ENCODE peak calls at places on chromosomes 6 and 20, in four cellular contexts. U, L, R and O are unnamed samples. For H3K27me3, the result is how much of the 10 kb centered on the place peaks cover.

GRCh38 chr6:158752613-158753012 is 66.6 kb downstream of the EZR start:
- DNase-seq in U (no peak), L (peak), R (peak), O (peak)

GRCh38 chr6:112298816-112299281 is 44.5 kb upstream of the LAMA4 start:
- DNase-seq in U (peak), L (no peak), R (no peak), O (no peak)

GRCh38 chr20:36439040-36439730 is 102.1 kb upstream of the MYL9 start:
- DNase-seq in U (peak), L (peak), R (peak), O (peak)

GRCh38 chr20:20317195-20318113 is 50.5 kb upstream of the INSM1 start:
- DNase-seq in U (peak), L (no peak), R (no peak), O (no peak)

GRCh38 chr20:18813483-18813882 is at the start of gene SCP2D1:
- DNase-seq in U (peak), L (no peak), R (no peak), O (no peak)

GRCh38 chr6:30880563-30881252 is 3.6 kb upstream of the DDR1 start:
- DNase-seq in U (peak), L (no peak), R (peak), O (peak)

GRCh38 chr6:106820412-106820852 is 154.1 kb downstream of the CD24 start:
- DNase-seq in U (peak), L (no peak), R (no peak), O (no peak)

GRCh38 chr20:31924561-31924960 is 27.3 kb downstream of the PDRG1 start:
- DNase-seq in U (no peak), L (no peak), R (no peak), O (no peak)

GRCh38 chr6:127119361-127120108 is 1.1 kb downstream of the RSPO3 start:
- DNase-seq in U (peak), L (peak), R (peak), O (peak)

GRCh38 chr6:11497881-11498280 is 39.7 kb upstream of the TMEM170B start:
- DNase-seq in U (no peak), L (no peak), R (no peak), O (no peak)

GRCh38 chr20:31485450-31486339 is 10.6 kb downstream of the REM1 start:
- DNase-seq in U (no peak), L (no peak), R (no peak), O (peak)

GRCh38 chr6:122459240-122459639 is 12.4 kb downstream of the SERINC1 start:
- DNase-seq in U (no peak), L (no peak), R (no peak), O (no peak)

GRCh38 chr6:111715321-111715720 is 109.6 kb upstream of the TRAF3IP2 start:
- DNase-seq in U (no peak), L (no peak), R (no peak), O (no peak)

GRCh38 chr6:90021701-90022100 is 127.4 kb downstream of the GJA10 start:
- DNase-seq in U (no peak), L (no peak), R (no peak), O (no peak)

GRCh38 chr20:21780528-21780927 is 75.1 kb downstream of the PAX1 start:
- DNase-seq in U (no peak), L (no peak), R (no peak), O (no peak)

DNA sequence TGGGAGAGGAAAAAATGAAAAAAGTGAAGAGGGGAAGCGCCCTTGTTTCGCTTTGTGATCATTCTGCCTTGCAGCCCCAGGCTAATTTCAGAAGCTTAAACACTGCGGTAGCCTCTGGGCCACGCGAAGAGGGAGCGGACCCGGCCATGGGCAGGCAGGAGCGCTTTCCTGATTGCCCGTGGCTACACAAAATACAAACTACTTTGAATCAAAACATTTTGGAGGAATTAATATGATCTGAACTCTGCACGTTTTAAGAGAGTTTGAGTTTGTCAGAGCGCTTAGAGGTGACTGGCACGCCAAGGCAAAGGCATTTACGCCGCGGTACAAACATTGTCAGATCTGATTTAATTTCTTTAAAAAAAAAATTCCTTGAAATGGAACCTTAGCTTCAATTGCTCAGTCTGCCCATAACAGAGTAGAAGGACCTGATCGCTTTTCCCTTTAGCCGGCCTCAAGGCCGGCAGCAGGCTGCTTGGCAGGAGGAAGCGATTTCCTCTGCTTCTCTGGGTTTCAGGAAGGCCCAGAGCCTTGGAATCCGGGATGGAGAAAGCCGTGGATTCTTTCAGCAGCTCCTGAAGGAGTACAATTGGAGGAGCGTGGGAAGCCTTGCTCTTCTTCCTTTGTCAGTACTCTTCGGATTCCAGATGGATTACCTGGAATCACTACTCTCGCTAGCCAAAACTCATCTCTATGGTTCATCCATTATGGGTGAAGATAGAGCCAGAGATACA is 9.7 kb downstream of the TFAP2D start:
- DNase-seq in U (peak), L (no peak), R (peak), O (no peak)
- H3K27me3 ChIP-seq in U (half or more), L (under half), R (half or more), O (half or more)

DNA sequence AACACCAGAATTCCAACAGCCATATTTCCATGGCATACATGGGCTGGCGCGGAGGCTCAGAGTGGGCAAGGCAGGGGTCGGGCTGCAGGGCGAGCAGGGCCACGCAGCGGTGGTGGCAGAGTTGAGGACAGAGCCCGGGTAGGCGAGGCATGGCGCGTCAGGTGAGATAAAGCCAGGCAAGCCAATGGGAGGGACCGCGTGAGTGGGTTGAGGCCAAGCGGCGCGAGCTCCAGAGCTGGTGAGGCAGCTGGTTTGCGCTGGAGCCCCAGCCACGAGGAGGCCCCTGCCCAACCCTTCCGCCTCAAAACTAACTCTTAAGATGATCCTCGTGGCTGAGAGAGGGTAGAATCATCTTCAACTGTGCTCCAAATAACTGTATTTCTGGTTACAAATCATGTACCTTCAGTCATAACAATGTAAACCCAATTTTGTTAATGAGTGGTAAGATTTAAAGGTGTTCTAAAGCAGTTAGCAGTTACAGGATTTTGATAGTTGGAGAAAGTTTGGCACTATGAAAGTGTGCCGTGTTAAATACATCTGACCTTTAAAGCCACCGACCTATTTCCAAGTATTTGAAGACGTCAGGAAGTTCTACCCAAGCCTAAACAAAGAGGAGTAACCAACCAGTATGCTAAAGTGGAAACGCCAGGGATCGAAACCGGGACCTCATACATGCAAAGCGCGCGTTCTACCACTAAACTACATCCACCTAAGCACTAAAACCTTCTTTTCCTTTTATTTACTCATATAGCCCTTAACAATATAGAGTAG is 107.9 kb downstream of the GPX5 start:
- DNase-seq in U (peak), L (no peak), R (peak), O (peak)
- H3K27me3 ChIP-seq in U (under half), L (under half), R (under half), O (under half)

DNA sequence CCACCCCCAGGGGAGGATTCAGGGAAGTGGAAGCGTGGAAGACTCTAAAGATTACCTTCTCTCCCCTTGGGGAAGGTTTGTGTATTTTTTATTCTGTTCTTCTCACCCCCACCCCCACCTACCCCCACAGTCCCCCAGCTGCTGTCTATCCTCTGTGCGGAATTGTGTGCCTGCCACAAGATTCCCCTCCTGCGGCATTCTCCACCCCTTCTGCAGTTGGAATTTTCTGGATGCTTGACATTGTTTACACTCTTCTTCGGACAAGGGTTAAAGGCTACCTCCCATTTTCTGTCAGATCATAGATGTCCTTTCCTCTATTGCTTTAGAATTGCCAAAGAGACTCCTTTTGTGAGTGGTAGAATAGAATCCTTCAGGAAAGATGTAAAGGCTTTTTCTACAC is 60.4 kb upstream of the EDN3 start:
- DNase-seq in U (peak), L (no peak), R (no peak), O (no peak)
- H3K27me3 ChIP-seq in U (under half), L (under half), R (under half), O (under half)

GRCh38 chr6:149991838-149992237 is 28.1 kb downstream of the ULBP1 start:
- DNase-seq in U (no peak), L (no peak), R (no peak), O (no peak)

GRCh38 chr6:149999636-150000035 is 25.7 kb downstream of the RAET1L start:
- DNase-seq in U (no peak), L (no peak), R (no peak), O (no peak)

GRCh38 chr6:149990672-149991402 is 27.1 kb downstream of the ULBP1 start:
- DNase-seq in U (peak), L (no peak), R (peak), O (peak)

GRCh38 chr6:149995235-149995750 is 30.0 kb downstream of the RAET1L start:
- DNase-seq in U (no peak), L (no peak), R (no peak), O (no peak)

DNA sequence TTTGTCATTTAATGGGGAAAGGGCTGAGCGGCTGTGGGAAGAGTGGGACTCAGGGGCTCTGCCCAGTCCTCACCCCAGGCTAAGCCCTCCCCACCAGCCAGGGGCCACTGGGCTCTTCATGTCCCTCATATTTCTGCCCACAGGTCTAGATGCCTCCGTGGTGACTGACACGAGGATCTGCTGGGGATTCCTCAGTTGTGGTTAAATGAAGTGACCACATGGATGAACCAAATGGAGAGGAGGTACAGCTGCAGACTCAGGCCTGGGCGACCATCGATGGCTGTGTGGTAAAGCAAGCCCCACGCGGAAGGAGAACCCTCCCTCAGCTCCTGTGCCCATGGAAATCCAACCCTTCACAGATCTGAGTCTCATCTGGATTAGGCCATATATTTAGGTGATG is 29.4 kb downstream of the RAET1L start:
- DNase-seq in U (no peak), L (no peak), R (no peak), O (no peak)
- H3K27me3 ChIP-seq in U (under half), L (under half), R (half or more), O (under half)